ENCODE peak calls at places on chromosomes 11 and 22, in six cellular contexts. One of them, this sample, is unnamed.

GRCh38 chr11:32435511-32435946 is at the start of gene WT1:
- DNase-seq in T-helper 9 cell: no peak
- DNase-seq in stimulated activated CD4-positive, alpha-beta T cell treated with anti-CD3 and anti-CD28 coated beads, Interleukin-2, amount 100 ng/mL, for 24 hours: peak
- DNase-seq in body of pancreas: no peak
- DNase-seq in activated CD4-positive, alpha-beta T cell treated with anti-CD3 and anti-CD28 coated beads for 1 hour: no peak
- DNase-seq in DMS 273 treated with DMSO at 0.1 percent for 48 hours: no peak
- DNase-seq in this sample: no peak

GRCh38 chr22:48968201-48968959 is 859.3 kb downstream of the BRD1 start:
- DNase-seq in T-helper 9 cell: no peak
- DNase-seq in stimulated activated CD4-positive, alpha-beta T cell treated with anti-CD3 and anti-CD28 coated beads, Interleukin-2, amount 100 ng/mL, for 24 hours: peak
- DNase-seq in body of pancreas: peak
- DNase-seq in activated CD4-positive, alpha-beta T cell treated with anti-CD3 and anti-CD28 coated beads for 1 hour: no peak
- DNase-seq in DMS 273 treated with DMSO at 0.1 percent for 48 hours: no peak
- DNase-seq in this sample: no peak

GRCh38 chr11:8267831-8268529 is 4.3 kb upstream of the LMO1 start:
- DNase-seq in T-helper 9 cell: no peak
- DNase-seq in stimulated activated CD4-positive, alpha-beta T cell treated with anti-CD3 and anti-CD28 coated beads, Interleukin-2, amount 100 ng/mL, for 24 hours: peak
- DNase-seq in body of pancreas: peak
- DNase-seq in activated CD4-positive, alpha-beta T cell treated with anti-CD3 and anti-CD28 coated beads for 1 hour: no peak
- DNase-seq in DMS 273 treated with DMSO at 0.1 percent for 48 hours: no peak
- DNase-seq in this sample: peak

GRCh38 chr11:117200813-117201515 is 1.8 kb downstream of the TAGLN start:
- DNase-seq in T-helper 9 cell: no peak
- DNase-seq in stimulated activated CD4-positive, alpha-beta T cell treated with anti-CD3 and anti-CD28 coated beads, Interleukin-2, amount 100 ng/mL, for 24 hours: no peak
- DNase-seq in body of pancreas: no peak
- DNase-seq in activated CD4-positive, alpha-beta T cell treated with anti-CD3 and anti-CD28 coated beads for 1 hour: no peak
- DNase-seq in DMS 273 treated with DMSO at 0.1 percent for 48 hours: no peak
- DNase-seq in this sample: no peak

GRCh38 chr11:2205214-2205770 is 33.7 kb upstream of the TH start:
- DNase-seq in T-helper 9 cell: no peak
- DNase-seq in stimulated activated CD4-positive, alpha-beta T cell treated with anti-CD3 and anti-CD28 coated beads, Interleukin-2, amount 100 ng/mL, for 24 hours: no peak
- DNase-seq in body of pancreas: no peak
- DNase-seq in activated CD4-positive, alpha-beta T cell treated with anti-CD3 and anti-CD28 coated beads for 1 hour: no peak
- DNase-seq in DMS 273 treated with DMSO at 0.1 percent for 48 hours: no peak
- DNase-seq in this sample: no peak

GRCh38 chr11:113365895-113366294 is 21.7 kb upstream of the ANKK1 start:
- DNase-seq in T-helper 9 cell: no peak
- DNase-seq in stimulated activated CD4-positive, alpha-beta T cell treated with anti-CD3 and anti-CD28 coated beads, Interleukin-2, amount 100 ng/mL, for 24 hours: no peak
- DNase-seq in body of pancreas: no peak
- DNase-seq in activated CD4-positive, alpha-beta T cell treated with anti-CD3 and anti-CD28 coated beads for 1 hour: no peak
- DNase-seq in DMS 273 treated with DMSO at 0.1 percent for 48 hours: no peak
- DNase-seq in this sample: no peak

GRCh38 chr11:126327280-126328000 is 23.6 kb downstream of the DCPS start:
- DNase-seq in T-helper 9 cell: no peak
- DNase-seq in stimulated activated CD4-positive, alpha-beta T cell treated with anti-CD3 and anti-CD28 coated beads, Interleukin-2, amount 100 ng/mL, for 24 hours: no peak
- DNase-seq in body of pancreas: no peak
- DNase-seq in activated CD4-positive, alpha-beta T cell treated with anti-CD3 and anti-CD28 coated beads for 1 hour: no peak
- DNase-seq in DMS 273 treated with DMSO at 0.1 percent for 48 hours: no peak
- DNase-seq in this sample: no peak

GRCh38 chr11:130020323-130020722 is 17.7 kb upstream of the PRDM10 start:
- DNase-seq in T-helper 9 cell: no peak
- DNase-seq in stimulated activated CD4-positive, alpha-beta T cell treated with anti-CD3 and anti-CD28 coated beads, Interleukin-2, amount 100 ng/mL, for 24 hours: no peak
- DNase-seq in body of pancreas: no peak
- DNase-seq in activated CD4-positive, alpha-beta T cell treated with anti-CD3 and anti-CD28 coated beads for 1 hour: no peak
- DNase-seq in DMS 273 treated with DMSO at 0.1 percent for 48 hours: no peak
- DNase-seq in this sample: no peak

GRCh38 chr22:46122511-46122971 is 27.8 kb upstream of the PPARA start:
- DNase-seq in T-helper 9 cell: peak
- DNase-seq in stimulated activated CD4-positive, alpha-beta T cell treated with anti-CD3 and anti-CD28 coated beads, Interleukin-2, amount 100 ng/mL, for 24 hours: peak
- DNase-seq in body of pancreas: peak
- DNase-seq in activated CD4-positive, alpha-beta T cell treated with anti-CD3 and anti-CD28 coated beads for 1 hour: peak
- DNase-seq in DMS 273 treated with DMSO at 0.1 percent for 48 hours: no peak
- DNase-seq in this sample: peak

GRCh38 chr22:47918276-47918928 is 1156.0 kb downstream of the TBC1D22A start:
- DNase-seq in T-helper 9 cell: no peak
- DNase-seq in stimulated activated CD4-positive, alpha-beta T cell treated with anti-CD3 and anti-CD28 coated beads, Interleukin-2, amount 100 ng/mL, for 24 hours: peak
- DNase-seq in body of pancreas: no peak
- DNase-seq in activated CD4-positive, alpha-beta T cell treated with anti-CD3 and anti-CD28 coated beads for 1 hour: no peak
- DNase-seq in DMS 273 treated with DMSO at 0.1 percent for 48 hours: no peak
- DNase-seq in this sample: no peak

GRCh38 chr11:65781152-65781961 is 581 bp upstream of the AP5B1 start:
- DNase-seq in T-helper 9 cell: no peak
- DNase-seq in stimulated activated CD4-positive, alpha-beta T cell treated with anti-CD3 and anti-CD28 coated beads, Interleukin-2, amount 100 ng/mL, for 24 hours: no peak
- DNase-seq in body of pancreas: no peak
- DNase-seq in activated CD4-positive, alpha-beta T cell treated with anti-CD3 and anti-CD28 coated beads for 1 hour: no peak
- DNase-seq in DMS 273 treated with DMSO at 0.1 percent for 48 hours: no peak
- DNase-seq in this sample: no peak